ENCODE peak calls at places on chromosomes 16 and 17, in five cellular contexts. E is mesothelial cell of epicardium, L is nephron progenitor cell, J is heart right ventricle, W is neural crest cell. P is an unnamed sample.

GRCh38 chr17:1908699-1909309 is 79.0 kb downstream of the RPA1 start:
- DNase-seq in L (peak; percentile 54), E (peak; percentile 65), W (peak; percentile 65), J (no peak), P (peak; percentile 65)

GRCh38 chr17:65953316-65954147 is 238.4 kb downstream of the CEP112 start:
- DNase-seq in J (no peak), E (no peak), L (peak; percentile 29), W (no peak), P (no peak)

GRCh38 chr16:86899757-86900156 is 321.4 kb downstream of the FOXL1 start:
- DNase-seq in J (no peak), W (no peak), E (no peak), L (no peak), P (no peak)

GRCh38 chr16:73010150-73010676 is 37.7 kb downstream of the ZFHX3 start:
- DNase-seq in E (no peak), L (no peak), J (no peak), W (no peak), P (no peak)

GRCh38 chr17:40517286-40517662 is 15.9 kb upstream of the TNS4 start:
- DNase-seq in E (no peak), J (no peak), W (no peak), L (no peak), P (no peak)

GRCh38 chr17:3956558-3956957 is 7.7 kb downstream of the ATP2A3 start:
- DNase-seq in E (no peak), W (no peak), J (no peak), L (no peak), P (no peak)

GRCh38 chr17:9273334-9274118 is 252.2 kb downstream of the NTN1 start:
- DNase-seq in E (no peak), W (no peak), J (no peak), L (no peak), P (no peak)

GRCh38 chr16:56851671-56852400 is 13.2 kb upstream of the SLC12A3 start:
- DNase-seq in J (no peak), W (no peak), E (no peak), L (no peak), P (no peak)

GRCh38 chr17:67557921-67558320 is 159.8 kb upstream of the NOL11 start:
- DNase-seq in J (no peak), L (no peak), W (no peak), E (no peak), P (no peak)

GRCh38 chr16:15613676-15614075 is 29.3 kb downstream of the MARF1 start:
- DNase-seq in L (no peak), E (no peak), W (no peak), J (no peak), P (no peak)

GRCh38 chr16:55872130-55872529 is 3.0 kb downstream of the CES5A start:
- DNase-seq in E (no peak), W (no peak), L (no peak), J (no peak), P (no peak)

GRCh38 chr17:7878234-7878633 is 10.4 kb upstream of the CHD3 start:
- DNase-seq in J (no peak), W (no peak), L (no peak), E (no peak), P (no peak)

GRCh38 chr17:6556121-6557039 is at the start of gene PITPNM3:
- DNase-seq in J (no peak), E (no peak), W (no peak), L (peak; percentile 60), P (peak; percentile 25)

GRCh38 chr16:88067530-88068411 is 116.5 kb downstream of the BANP start:
- DNase-seq in W (no peak), L (no peak), J (no peak), E (no peak), P (no peak)

GRCh38 chr17:80838381-80839345 is 153.0 kb upstream of the CHMP6 start:
- DNase-seq in E (no peak), W (no peak), L (no peak), J (no peak), P (no peak)

GRCh38 chr17:74904687-74905409 is 11.4 kb upstream of the FADS6 start:
- DNase-seq in J (no peak), W (no peak), L (no peak), E (no peak), P (no peak)

GRCh38 chr17:77923776-77924513 is 34.6 kb upstream of the TNRC6C start:
- DNase-seq in J (no peak), W (no peak), L (no peak), E (no peak), P (no peak)

GRCh38 chr17:68197997-68198930 is 49.6 kb upstream of the AMZ2 start:
- DNase-seq in L (peak; percentile 15), J (no peak), W (no peak), E (no peak), P (no peak)

GRCh38 chr17:63986842-63987615 is 11.1 kb upstream of the PRR29 start:
- DNase-seq in L (no peak), E (no peak), W (no peak), J (peak; percentile 40), P (no peak)

GRCh38 chr16:77212736-77213541 is 13.7 kb downstream of the SYCE1L start:
- DNase-seq in L (peak; percentile 82), J (peak; percentile 53), W (peak; percentile 69), E (peak; percentile 75), P (peak; percentile 64)

GRCh38 chr16:46972971-46973456 is 460 bp downstream of the DNAJA2 start:
- DNase-seq in W (peak; percentile 26), J (peak; percentile 35), E (peak; percentile 57), L (peak; percentile 47), P (peak; percentile 39)

GRCh38 chr16:65125871-65126270 is 4.0 kb upstream of the CDH11 start:
- DNase-seq in L (no peak), E (no peak), J (no peak), W (no peak), P (no peak)

GRCh38 chr16:69040144-69040909 is 65.1 kb upstream of the HAS3 start:
- DNase-seq in E (no peak), W (no peak), J (no peak), L (no peak), P (no peak)

GRCh38 chr17:17386143-17386800 is 83.1 kb downstream of the NT5M start:
- DNase-seq in E (no peak), L (no peak), J (peak; percentile 58), W (no peak), P (no peak)

GRCh38 chr17:56085576-56086267 is 67.6 kb upstream of the ANKFN1 start:
- DNase-seq in E (no peak), W (no peak), J (no peak), L (no peak), P (no peak)

GRCh38 chr16:67345401-67345800 is 18.8 kb downstream of the LRRC36 start:
- DNase-seq in L (no peak), J (no peak), E (no peak), W (no peak), P (no peak)

GRCh38 chr16:67346328-67346727 is 19.7 kb downstream of the LRRC36 start:
- DNase-seq in L (no peak), W (no peak), J (no peak), E (no peak), P (no peak)

GRCh38 chr16:67349172-67349571 is 22.6 kb downstream of the LRRC36 start:
- DNase-seq in L (no peak), J (no peak), W (no peak), E (no peak), P (no peak)
- TF ChIP-seq CTCF in L (peak; percentile 36), J (no peak), W (peak; percentile 59), E (peak; percentile 62), P (peak; percentile 65)

GRCh38 chr17:47254403-47254943 is 846 bp downstream of the ITGB3 start:
- DNase-seq in L (no peak), W (no peak), E (no peak), J (no peak), P (no peak)

GRCh38 chr17:47251421-47251940 is 2.1 kb upstream of the ITGB3 start:
- DNase-seq in E (no peak), J (no peak), L (no peak), W (no peak), P (no peak)

GRCh38 chr17:47252209-47252608 is 1.4 kb upstream of the ITGB3 start:
- DNase-seq in W (no peak), E (no peak), J (no peak), L (no peak), P (no peak)

GRCh38 chr17:47252766-47253512 is 688 bp upstream of the ITGB3 start:
- DNase-seq in W (no peak), L (no peak), E (no peak), J (no peak), P (no peak)

GRCh38 chr17:47253541-47254402 is at the start of gene ITGB3:
- DNase-seq in L (peak; percentile 88), J (peak; percentile 82), W (peak; percentile 66), E (peak; percentile 77), P (peak; percentile 75)
- TF ChIP-seq CTCF in L (no peak), J (no peak), W (peak; percentile 57), E (no peak), P (no peak)

GRCh38 chr16:70703835-70704381 is 18.1 kb upstream of the MTSS2 start:
- DNase-seq in E (no peak), J (no peak), L (no peak), W (no peak), P (no peak)

GRCh38 chr16:70704586-70704985 is 18.7 kb upstream of the MTSS2 start:
- DNase-seq in L (no peak), J (no peak), W (no peak), E (no peak), P (no peak)

GRCh38 chr16:70702624-70703023 is 16.8 kb upstream of the MTSS2 start:
- DNase-seq in W (no peak), E (no peak), J (no peak), L (no peak), P (no peak)

GRCh38 chr16:70701998-70702397 is 16.1 kb upstream of the MTSS2 start:
- DNase-seq in W (no peak), E (no peak), L (no peak), J (no peak), P (no peak)

GRCh38 chr16:70703041-70703834 is 17.4 kb upstream of the MTSS2 start:
- DNase-seq in L (peak; percentile 43), J (peak; percentile 58), E (no peak), W (peak; percentile 40), P (peak; percentile 38)
- TF ChIP-seq CTCF in L (no peak), J (no peak), E (peak; percentile 52), W (peak; percentile 49), P (no peak)

GRCh38 chr16:66588981-66589713 is 9.9 kb downstream of the CMTM2 start:
- DNase-seq in L (no peak), J (peak; percentile 35), E (no peak), W (no peak), P (peak; percentile 36)
- TF ChIP-seq CTCF in L (peak; percentile 21), J (peak; percentile 15), E (no peak), W (peak; percentile 44), P (peak; percentile 24)

DNA sequence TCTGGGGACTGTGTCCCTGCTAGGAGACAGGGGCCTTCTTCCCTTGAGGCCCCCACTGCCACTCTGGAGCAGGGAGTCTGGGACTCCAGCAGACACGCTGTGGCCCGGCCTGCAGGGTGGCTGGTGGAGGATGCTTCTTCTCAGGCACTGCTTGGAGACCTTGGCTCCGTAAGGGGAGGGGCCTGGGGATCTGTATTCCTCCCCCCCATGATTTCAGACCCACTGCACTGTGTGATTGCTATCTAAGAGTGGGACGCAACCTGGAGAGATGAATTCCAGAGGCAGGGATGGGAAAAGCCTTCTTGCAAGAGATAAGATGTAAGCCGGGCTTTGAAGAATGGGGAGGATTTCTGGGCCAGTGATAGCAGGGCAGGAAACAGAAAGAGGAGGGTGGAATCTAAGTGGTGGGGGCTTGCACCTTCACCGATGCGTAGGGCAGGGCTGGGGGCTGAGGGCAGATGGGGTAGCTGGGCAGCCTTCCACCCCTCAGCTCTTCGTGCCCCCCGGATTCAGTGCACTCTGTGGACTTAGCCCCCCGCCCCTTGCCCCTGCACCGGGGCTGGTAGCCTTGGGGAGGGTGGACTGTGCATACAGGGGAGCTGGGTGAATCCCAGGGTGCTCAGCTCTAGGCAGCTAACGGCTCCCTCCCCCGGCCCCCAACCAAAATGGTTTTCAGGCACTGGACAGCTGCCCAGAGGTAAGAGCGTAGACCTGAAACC is 5.2 kb upstream of the GSE1 start:
- DNase-seq in W (no peak), E (no peak), J (no peak), L (no peak), P (no peak)
- TF ChIP-seq CTCF in W (peak; percentile 10), E (no peak), J (no peak), L (no peak), P (no peak)

P was measured in endothelial cell.